ENCODE peak calls at places on chromosome 6, in seven cellular contexts. J is left ventricle myocardium inferior; P is Kasumi-1; M is endodermal cell; X is stimulated activated CD8-positive, alpha-beta memory T cell treated with anti-CD3 and anti-CD28 coated beads, Interleukin-4, amount 100 ng/mL, for 48 hours; N is left ventricle myocardium superior; I is ureter. O is an unnamed sample.
A peak's percentile ranks its signal among the peaks of the same experiment; 100 is the strongest.

GRCh38 chr6:121770943-121771342 is 335.5 kb downstream of the GJA1 start:
- DNase-seq in J (no peak), P (no peak), M (no peak), X (no peak), N (no peak), I (no peak), O (no peak)

GRCh38 chr6:111517965-111518364 is 34.9 kb upstream of the REV3L start:
- DNase-seq in J (no peak), P (no peak), M (peak; percentile 67), X (no peak), N (no peak), I (no peak), O (no peak)

GRCh38 chr6:132391391-132392291 is 9.6 kb downstream of the MOXD1 start:
- DNase-seq in J (peak; percentile 18), P (no peak), M (no peak), X (no peak), N (peak; percentile 28), I (no peak), O (peak; percentile 17)

GRCh38 chr6:107618672-107619071 is 128.8 kb downstream of the SOBP start:
- DNase-seq in J (no peak), P (no peak), M (no peak), X (peak; percentile 51), N (no peak), I (no peak), O (no peak)

GRCh38 chr6:119201486-119201885 is 123.0 kb upstream of the FAM184A start:
- DNase-seq in J (no peak), P (no peak), M (no peak), X (no peak), N (no peak), I (no peak), O (no peak)

GRCh38 chr6:130755368-130756034 is 71.7 kb upstream of the SMLR1 start:
- DNase-seq in J (no peak), P (no peak), M (no peak), X (no peak), N (no peak), I (no peak), O (no peak)

GRCh38 chr6:136011475-136011874 is 160.0 kb downstream of the PDE7B start:
- DNase-seq in J (no peak), P (no peak), M (no peak), X (no peak), N (no peak), I (no peak), O (no peak)

GRCh38 chr6:37690964-37691735 is 6.5 kb downstream of the MDGA1 start:
- DNase-seq in J (no peak), P (no peak), M (no peak), X (no peak), N (no peak), I (no peak), O (no peak)

GRCh38 chr6:127939442-127940066 is 38.7 kb upstream of the THEMIS start:
- DNase-seq in J (no peak), P (no peak), M (no peak), X (no peak), N (no peak), I (no peak), O (no peak)

GRCh38 chr6:169959129-169960002 is 207.9 kb downstream of the ERMARD start:
- DNase-seq in J (no peak), P (no peak), M (peak; percentile 45), X (peak; percentile 50), N (no peak), I (peak; percentile 62), O (peak; percentile 52)

GRCh38 chr6:10369896-10370295 is 45.0 kb downstream of the TFAP2A start:
- DNase-seq in J (no peak), P (no peak), M (no peak), X (no peak), N (no peak), I (no peak), O (no peak)

GRCh38 chr6:131914967-131915751 is 36.0 kb downstream of the CCN2 start:
- DNase-seq in J (peak; percentile 19), P (peak; percentile 78), M (peak; percentile 78), X (peak; percentile 65), N (no peak), I (peak; percentile 64), O (no peak)

GRCh38 chr6:84766796-84767590 is 2.6 kb upstream of the TBX18 start:
- DNase-seq in J (no peak), P (no peak), M (peak; percentile 82), X (no peak), N (peak; percentile 29), I (no peak), O (no peak)

GRCh38 chr6:88953550-88954386 is 9.7 kb downstream of the RNGTT start:
- DNase-seq in J (no peak), P (no peak), M (no peak), X (no peak), N (no peak), I (no peak), O (no peak)

GRCh38 chr6:110859335-110859792 is 15.2 kb upstream of the AMD1 start:
- DNase-seq in J (no peak), P (peak; percentile 72), M (no peak), X (no peak), N (no peak), I (no peak), O (no peak)

GRCh38 chr6:135869857-135870256 is 18.4 kb downstream of the PDE7B start:
- DNase-seq in J (no peak), P (no peak), M (no peak), X (no peak), N (no peak), I (no peak), O (no peak)

GRCh38 chr6:133170602-133171001 is 70.6 kb upstream of the EYA4 start:
- DNase-seq in J (no peak), P (no peak), M (no peak), X (no peak), N (no peak), I (no peak), O (no peak)

GRCh38 chr6:17101422-17102257 is at the start of gene STMND1:
- DNase-seq in J (peak; percentile 25), P (no peak), M (peak; percentile 83), X (no peak), N (peak; percentile 40), I (no peak), O (peak; percentile 6)

GRCh38 chr6:43773050-43773956 is 3.3 kb downstream of the VEGFA start:
- DNase-seq in J (peak; percentile 58), P (peak; percentile 68), M (peak; percentile 83), X (peak; percentile 77), N (peak; percentile 75), I (peak; percentile 77), O (no peak)

GRCh38 chr6:52297433-52297832 is 12.9 kb upstream of the MCM3 start:
- DNase-seq in J (no peak), P (no peak), M (no peak), X (no peak), N (no peak), I (no peak), O (no peak)

GRCh38 chr6:111663692-111664564 is 58.2 kb upstream of the TRAF3IP2 start:
- DNase-seq in J (peak; percentile 74), P (peak; percentile 36), M (peak; percentile 97), X (no peak), N (peak; percentile 73), I (peak; percentile 59), O (peak; percentile 53)

GRCh38 chr6:154993026-154993425 is 2.1 kb upstream of the TIAM2 start:
- DNase-seq in J (no peak), P (no peak), M (no peak), X (no peak), N (no peak), I (no peak), O (no peak)

GRCh38 chr6:43491750-43492661 is 14.6 kb downstream of the TJAP1 start:
- DNase-seq in J (peak; percentile 88), P (no peak), M (no peak), X (no peak), N (peak; percentile 90), I (peak; percentile 88), O (no peak)

GRCh38 chr6:18138906-18139305 is 16.0 kb downstream of the TPMT start:
- DNase-seq in J (no peak), P (no peak), M (no peak), X (no peak), N (no peak), I (no peak), O (no peak)

GRCh38 chr6:14772188-14772587 is 473.7 kb upstream of the JARID2 start:
- DNase-seq in J (no peak), P (no peak), M (no peak), X (no peak), N (no peak), I (no peak), O (no peak)

GRCh38 chr6:44052419-44053011 is 74.7 kb downstream of the MRPL14 start:
- DNase-seq in J (no peak), P (no peak), M (peak; percentile 75), X (no peak), N (no peak), I (no peak), O (no peak)

GRCh38 chr6:24825130-24825630 is 26.5 kb upstream of the ARMH2 start:
- DNase-seq in J (no peak), P (no peak), M (no peak), X (no peak), N (no peak), I (no peak), O (no peak)

GRCh38 chr6:150334790-150335783 is 33.7 kb upstream of the IYD start:
- DNase-seq in J (no peak), P (peak; percentile 80), M (peak; percentile 81), X (peak; percentile 44), N (no peak), I (peak; percentile 55), O (no peak)

GRCh38 chr6:105675715-105676397 is 273.0 kb upstream of the PREP start:
- DNase-seq in J (no peak), P (no peak), M (no peak), X (no peak), N (no peak), I (no peak), O (peak; percentile 8)